ENCODE peak calls at places on chromosomes 3 and 15, in ten cellular contexts. One of them, this sample, is unnamed.

GRCh38 chr15:42427429-42428223 is 63.3 kb downstream of the ZNF106 start:
- DNase-seq in neural progenitor cell: no peak
- DNase-seq in foreskin fibroblast: peak
- DNase-seq in fibroblast of mammary gland: peak
- DNase-seq in endothelial cell: no peak
- DNase-seq in AG04450: peak
- DNase-seq in H9: no peak
- DNase-seq in AG04449: peak
- DNase-seq in progenitor cell of endocrine pancreas: no peak
- DNase-seq in omental fat pad: no peak
- DNase-seq in this sample: peak

GRCh38 chr15:69578792-69579587 is 126.4 kb downstream of the RPLP1 start:
- DNase-seq in neural progenitor cell: no peak
- DNase-seq in foreskin fibroblast: no peak
- DNase-seq in fibroblast of mammary gland: no peak
- DNase-seq in endothelial cell: no peak
- DNase-seq in AG04450: no peak
- DNase-seq in H9: no peak
- DNase-seq in AG04449: no peak
- DNase-seq in progenitor cell of endocrine pancreas: no peak
- DNase-seq in omental fat pad: no peak
- DNase-seq in this sample: peak

GRCh38 chr3:9852528-9852927 is 8.7 kb upstream of the RPUSD3 start:
- DNase-seq in neural progenitor cell: no peak
- DNase-seq in foreskin fibroblast: no peak
- DNase-seq in fibroblast of mammary gland: no peak
- DNase-seq in endothelial cell: no peak
- DNase-seq in AG04450: no peak
- DNase-seq in H9: peak
- DNase-seq in AG04449: no peak
- DNase-seq in progenitor cell of endocrine pancreas: no peak
- DNase-seq in omental fat pad: no peak
- DNase-seq in this sample: no peak

GRCh38 chr15:59384507-59384906 is 11.8 kb upstream of the MYO1E start:
- DNase-seq in neural progenitor cell: no peak
- DNase-seq in foreskin fibroblast: no peak
- DNase-seq in fibroblast of mammary gland: no peak
- DNase-seq in endothelial cell: no peak
- DNase-seq in AG04450: no peak
- DNase-seq in H9: no peak
- DNase-seq in AG04449: no peak
- DNase-seq in progenitor cell of endocrine pancreas: no peak
- DNase-seq in omental fat pad: no peak
- DNase-seq in this sample: no peak

GRCh38 chr15:40807888-40808194 is 568 bp upstream of the DNAJC17 start:
- DNase-seq in neural progenitor cell: no peak
- DNase-seq in foreskin fibroblast: no peak
- DNase-seq in fibroblast of mammary gland: peak
- DNase-seq in endothelial cell: no peak
- DNase-seq in AG04450: no peak
- DNase-seq in H9: no peak
- DNase-seq in AG04449: no peak
- DNase-seq in progenitor cell of endocrine pancreas: no peak
- DNase-seq in omental fat pad: no peak
- DNase-seq in this sample: no peak

GRCh38 chr3:135991621-135992020 is 26.1 kb downstream of the PPP2R3A start:
- DNase-seq in neural progenitor cell: no peak
- DNase-seq in foreskin fibroblast: no peak
- DNase-seq in fibroblast of mammary gland: peak
- DNase-seq in endothelial cell: no peak
- DNase-seq in AG04450: no peak
- DNase-seq in H9: no peak
- DNase-seq in AG04449: no peak
- DNase-seq in progenitor cell of endocrine pancreas: no peak
- DNase-seq in omental fat pad: no peak
- DNase-seq in this sample: no peak

GRCh38 chr15:68574051-68574450 is 4.7 kb upstream of the CORO2B start:
- DNase-seq in neural progenitor cell: no peak
- DNase-seq in foreskin fibroblast: no peak
- DNase-seq in fibroblast of mammary gland: no peak
- DNase-seq in endothelial cell: no peak
- DNase-seq in AG04450: no peak
- DNase-seq in H9: no peak
- DNase-seq in AG04449: no peak
- DNase-seq in progenitor cell of endocrine pancreas: no peak
- DNase-seq in omental fat pad: no peak
- DNase-seq in this sample: no peak

GRCh38 chr3:119672791-119673190 is 4.4 kb downstream of the COX17 start:
- DNase-seq in neural progenitor cell: no peak
- DNase-seq in foreskin fibroblast: no peak
- DNase-seq in fibroblast of mammary gland: no peak
- DNase-seq in endothelial cell: no peak
- DNase-seq in AG04450: no peak
- DNase-seq in H9: no peak
- DNase-seq in AG04449: no peak
- DNase-seq in progenitor cell of endocrine pancreas: no peak
- DNase-seq in omental fat pad: no peak
- DNase-seq in this sample: no peak

GRCh38 chr3:11507719-11508118 is 136.0 kb downstream of the VGLL4 start:
- DNase-seq in neural progenitor cell: no peak
- DNase-seq in foreskin fibroblast: peak
- DNase-seq in fibroblast of mammary gland: peak
- DNase-seq in endothelial cell: no peak
- DNase-seq in AG04450: no peak
- DNase-seq in H9: no peak
- DNase-seq in AG04449: no peak
- DNase-seq in progenitor cell of endocrine pancreas: no peak
- DNase-seq in omental fat pad: no peak
- DNase-seq in this sample: no peak

GRCh38 chr3:136343873-136344281 is 93.7 kb downstream of the PCCB start:
- DNase-seq in neural progenitor cell: no peak
- DNase-seq in foreskin fibroblast: peak
- DNase-seq in fibroblast of mammary gland: peak
- DNase-seq in endothelial cell: no peak
- DNase-seq in AG04450: peak
- DNase-seq in H9: no peak
- DNase-seq in AG04449: peak
- DNase-seq in progenitor cell of endocrine pancreas: no peak
- DNase-seq in omental fat pad: peak
- DNase-seq in this sample: peak

GRCh38 chr3:181862502-181862901 is 150.8 kb downstream of the SOX2 start:
- DNase-seq in neural progenitor cell: no peak
- DNase-seq in foreskin fibroblast: no peak
- DNase-seq in fibroblast of mammary gland: no peak
- DNase-seq in endothelial cell: no peak
- DNase-seq in AG04450: no peak
- DNase-seq in H9: no peak
- DNase-seq in AG04449: no peak
- DNase-seq in progenitor cell of endocrine pancreas: no peak
- DNase-seq in omental fat pad: no peak
- DNase-seq in this sample: no peak

GRCh38 chr3:120404876-120405275 is 45.9 kb downstream of the FSTL1 start:
- DNase-seq in neural progenitor cell: no peak
- DNase-seq in foreskin fibroblast: peak
- DNase-seq in fibroblast of mammary gland: peak
- DNase-seq in endothelial cell: no peak
- DNase-seq in AG04450: no peak
- DNase-seq in H9: no peak
- DNase-seq in AG04449: no peak
- DNase-seq in progenitor cell of endocrine pancreas: no peak
- DNase-seq in omental fat pad: no peak
- DNase-seq in this sample: no peak

GRCh38 chr3:129888739-129889138 is 4.8 kb downstream of the TMCC1 start:
- DNase-seq in neural progenitor cell: no peak
- DNase-seq in foreskin fibroblast: peak
- DNase-seq in fibroblast of mammary gland: peak
- DNase-seq in endothelial cell: no peak
- DNase-seq in AG04450: peak
- DNase-seq in H9: no peak
- DNase-seq in AG04449: peak
- DNase-seq in progenitor cell of endocrine pancreas: no peak
- DNase-seq in omental fat pad: no peak
- DNase-seq in this sample: peak

GRCh38 chr15:57322602-57323250 is 53.6 kb upstream of the CGNL1 start:
- DNase-seq in neural progenitor cell: no peak
- DNase-seq in foreskin fibroblast: no peak
- DNase-seq in fibroblast of mammary gland: no peak
- DNase-seq in endothelial cell: no peak
- DNase-seq in AG04450: no peak
- DNase-seq in H9: no peak
- DNase-seq in AG04449: no peak
- DNase-seq in progenitor cell of endocrine pancreas: no peak
- DNase-seq in omental fat pad: no peak
- DNase-seq in this sample: no peak

GRCh38 chr15:57323299-57323805 is 53.0 kb upstream of the CGNL1 start:
- DNase-seq in neural progenitor cell: no peak
- DNase-seq in foreskin fibroblast: no peak
- DNase-seq in fibroblast of mammary gland: no peak
- DNase-seq in endothelial cell: no peak
- DNase-seq in AG04450: no peak
- DNase-seq in H9: no peak
- DNase-seq in AG04449: no peak
- DNase-seq in progenitor cell of endocrine pancreas: no peak
- DNase-seq in omental fat pad: no peak
- DNase-seq in this sample: no peak

GRCh38 chr15:57321485-57321884 is 54.8 kb upstream of the CGNL1 start:
- DNase-seq in neural progenitor cell: no peak
- DNase-seq in foreskin fibroblast: no peak
- DNase-seq in fibroblast of mammary gland: no peak
- DNase-seq in endothelial cell: no peak
- DNase-seq in AG04450: no peak
- DNase-seq in H9: no peak
- DNase-seq in AG04449: no peak
- DNase-seq in progenitor cell of endocrine pancreas: no peak
- DNase-seq in omental fat pad: no peak
- DNase-seq in this sample: no peak

GRCh38 chr15:57320543-57321220 is 55.6 kb upstream of the CGNL1 start:
- DNase-seq in neural progenitor cell: no peak
- DNase-seq in foreskin fibroblast: peak
- DNase-seq in fibroblast of mammary gland: peak
- DNase-seq in endothelial cell: no peak
- DNase-seq in AG04450: no peak
- DNase-seq in H9: no peak
- DNase-seq in AG04449: no peak
- DNase-seq in progenitor cell of endocrine pancreas: no peak
- DNase-seq in omental fat pad: no peak
- DNase-seq in this sample: no peak

DNA sequence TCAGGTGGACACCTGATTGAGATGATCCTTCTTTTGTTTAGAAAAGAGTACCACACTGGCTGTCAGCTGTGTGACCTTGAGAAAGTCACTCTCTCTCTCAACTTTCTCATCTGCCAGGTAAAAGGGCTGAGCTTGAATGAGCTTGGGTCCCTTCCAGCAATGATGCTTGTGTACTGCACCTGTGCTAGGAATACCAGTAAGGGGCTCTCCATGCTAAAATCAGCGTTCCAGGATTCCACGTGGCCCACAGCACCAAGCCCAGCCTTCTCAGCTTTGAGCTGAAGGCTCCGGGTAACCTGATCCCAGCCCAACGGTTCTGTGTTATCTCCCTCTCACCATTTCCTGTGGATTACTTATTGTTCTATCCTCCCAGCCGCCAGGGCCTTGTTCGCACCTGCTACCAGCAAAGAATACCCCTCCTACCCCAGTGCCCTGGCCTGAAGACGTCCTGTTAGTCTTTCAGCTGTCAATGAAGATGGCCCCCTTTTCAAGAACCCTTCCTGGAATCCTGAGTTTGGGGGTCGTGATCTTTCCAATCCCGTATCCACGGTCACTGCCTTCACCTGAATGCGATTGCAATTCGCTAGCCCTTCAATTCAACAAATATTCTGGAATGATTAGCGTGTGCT is 54.2 kb upstream of the CGNL1 start:
- DNase-seq in neural progenitor cell: peak
- DNase-seq in foreskin fibroblast: no peak
- DNase-seq in fibroblast of mammary gland: no peak
- DNase-seq in endothelial cell: peak
- DNase-seq in AG04450: no peak
- DNase-seq in H9: peak
- DNase-seq in AG04449: no peak
- DNase-seq in progenitor cell of endocrine pancreas: no peak
- DNase-seq in omental fat pad: no peak
- DNase-seq in this sample: no peak
- TF ChIP-seq CTCF in neural progenitor cell: no peak
- TF ChIP-seq CTCF in foreskin fibroblast: no peak
- TF ChIP-seq CTCF in fibroblast of mammary gland: no peak
- TF ChIP-seq CTCF in endothelial cell: no peak
- TF ChIP-seq CTCF in AG04450: no peak
- TF ChIP-seq CTCF in H9: no peak
- TF ChIP-seq CTCF in AG04449: no peak
- TF ChIP-seq CTCF in progenitor cell of endocrine pancreas: no peak
- TF ChIP-seq CTCF in omental fat pad: no peak
- TF ChIP-seq CTCF in this sample: no peak

GRCh38 chr3:170480111-170480510 is 61.4 kb downstream of the CLDN11 start:
- DNase-seq in neural progenitor cell: no peak
- DNase-seq in foreskin fibroblast: no peak
- DNase-seq in fibroblast of mammary gland: no peak
- DNase-seq in endothelial cell: no peak
- DNase-seq in AG04450: no peak
- DNase-seq in H9: no peak
- DNase-seq in AG04449: no peak
- DNase-seq in progenitor cell of endocrine pancreas: no peak
- DNase-seq in omental fat pad: no peak
- DNase-seq in this sample: no peak
- TF ChIP-seq CTCF in neural progenitor cell: no peak
- TF ChIP-seq CTCF in foreskin fibroblast: no peak
- TF ChIP-seq CTCF in fibroblast of mammary gland: no peak
- TF ChIP-seq CTCF in endothelial cell: no peak
- TF ChIP-seq CTCF in AG04450: no peak
- TF ChIP-seq CTCF in H9: no peak
- TF ChIP-seq CTCF in AG04449: no peak
- TF ChIP-seq CTCF in progenitor cell of endocrine pancreas: no peak
- TF ChIP-seq CTCF in omental fat pad: no peak
- TF ChIP-seq CTCF in this sample: no peak

DNA sequence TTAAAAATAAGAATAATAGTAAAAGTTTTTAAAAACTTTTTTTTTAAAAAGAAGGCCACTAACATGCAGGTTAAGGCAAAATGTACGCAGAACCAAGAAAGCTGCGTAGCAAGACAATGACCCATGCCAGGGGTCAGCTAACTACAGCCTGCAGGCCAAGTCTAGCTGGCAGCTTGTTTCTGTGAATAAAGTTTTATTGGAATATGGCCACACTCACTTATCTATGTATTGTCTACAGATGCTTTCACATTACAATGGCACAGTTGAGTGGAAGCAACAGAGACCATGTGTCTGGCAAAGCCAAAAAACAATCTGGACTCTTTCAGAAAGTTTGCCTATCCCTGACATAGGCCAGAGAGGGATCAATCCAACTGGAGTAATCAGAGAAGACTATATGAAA is 46.7 kb downstream of the WWTR1 start:
- DNase-seq in neural progenitor cell: no peak
- DNase-seq in foreskin fibroblast: no peak
- DNase-seq in fibroblast of mammary gland: no peak
- DNase-seq in endothelial cell: no peak
- DNase-seq in AG04450: no peak
- DNase-seq in H9: no peak
- DNase-seq in AG04449: no peak
- DNase-seq in progenitor cell of endocrine pancreas: no peak
- DNase-seq in omental fat pad: no peak
- DNase-seq in this sample: no peak
- TF ChIP-seq CTCF in neural progenitor cell: no peak
- TF ChIP-seq CTCF in foreskin fibroblast: no peak
- TF ChIP-seq CTCF in fibroblast of mammary gland: no peak
- TF ChIP-seq CTCF in endothelial cell: no peak
- TF ChIP-seq CTCF in AG04450: no peak
- TF ChIP-seq CTCF in H9: no peak
- TF ChIP-seq CTCF in AG04449: no peak
- TF ChIP-seq CTCF in progenitor cell of endocrine pancreas: no peak
- TF ChIP-seq CTCF in omental fat pad: no peak
- TF ChIP-seq CTCF in this sample: no peak

GRCh38 chr3:33798418-33799201 is at the start of gene PDCD6IP:
- DNase-seq in neural progenitor cell: peak
- DNase-seq in foreskin fibroblast: peak
- DNase-seq in fibroblast of mammary gland: peak
- DNase-seq in endothelial cell: peak
- DNase-seq in AG04450: peak
- DNase-seq in H9: peak
- DNase-seq in AG04449: peak
- DNase-seq in progenitor cell of endocrine pancreas: peak
- DNase-seq in omental fat pad: peak
- DNase-seq in this sample: peak
- TF ChIP-seq CTCF in neural progenitor cell: peak
- TF ChIP-seq CTCF in foreskin fibroblast: no peak
- TF ChIP-seq CTCF in fibroblast of mammary gland: no peak
- TF ChIP-seq CTCF in endothelial cell: no peak
- TF ChIP-seq CTCF in AG04450: peak
- TF ChIP-seq CTCF in H9: no peak
- TF ChIP-seq CTCF in AG04449: peak
- TF ChIP-seq CTCF in progenitor cell of endocrine pancreas: peak
- TF ChIP-seq CTCF in omental fat pad: no peak
- TF ChIP-seq CTCF in this sample: no peak

This sample was measured in MCF 10A.